ENCODE peak calls at places on chromosomes 1 and 21, in six cellular contexts. H is HFFc6, A is neural crest cell, M is endothelial cell of umbilical vein, W is NCI-H1694 treated with DMSO at 0.1 percent for 48 hours, Y is mucosa of gallbladder. S is an unnamed sample.

GRCh38 chr1:247077234-247077633 is 1.4 kb downstream of the ZNF670 start:
- DNase-seq in H (peak; percentile 13), A (no peak), M (peak; percentile 7), W (no peak), Y (no peak), S (no peak)

GRCh38 chr21:46096997-46097825 is 701 bp upstream of the COL6A2 start:
- DNase-seq in H (no peak), A (no peak), M (no peak), W (no peak), Y (peak; percentile 9), S (no peak)

GRCh38 chr1:212797681-212798080 is 6.0 kb downstream of the TATDN3 start:
- DNase-seq in H (peak; percentile 51), A (no peak), M (no peak), W (no peak), Y (no peak), S (no peak)

GRCh38 chr1:180503274-180503862 is 991 bp upstream of the ACBD6 start:
- DNase-seq in H (no peak), A (no peak), M (peak; percentile 74), W (no peak), Y (no peak), S (no peak)

GRCh38 chr1:109717729-109718128 is 5.7 kb downstream of the GSTM5 start:
- DNase-seq in H (no peak), A (no peak), M (no peak), W (no peak), Y (no peak), S (no peak)

GRCh38 chr1:28775121-28775942 is 36.6 kb upstream of the OPRD1 start:
- DNase-seq in H (no peak), A (no peak), M (peak; percentile 42), W (no peak), Y (peak; percentile 72), S (peak; percentile 95)

GRCh38 chr1:75472971-75473603 is 137.8 kb downstream of the SLC44A5 start:
- DNase-seq in H (no peak), A (no peak), M (peak; percentile 80), W (no peak), Y (no peak), S (no peak)

GRCh38 chr1:216580538-216581057 is 142.6 kb downstream of the ESRRG start:
- DNase-seq in H (no peak), A (no peak), M (no peak), W (no peak), Y (no peak), S (no peak)

GRCh38 chr1:12087797-12088314 is 24.8 kb downstream of the TNFRSF8 start:
- DNase-seq in H (no peak), A (no peak), M (no peak), W (no peak), Y (no peak), S (no peak)

GRCh38 chr1:193754732-193755427 is 568.5 kb upstream of the B3GALT2 start:
- DNase-seq in H (no peak), A (no peak), M (no peak), W (no peak), Y (no peak), S (no peak)

S was measured in posterior cingulate gyrus.